ENCODE peak calls at places on chromosomes 13 and 19, in eight cellular contexts. G, R, D, P, K, V, O and J are unnamed samples. For H3K4me1, the result is how much of the 10 kb centered on the place peaks cover.

GRCh38 chr13:99299545-99300341 is 7.5 kb downstream of the GPR183 start:
- DNase-seq in G (no peak), R (no peak), D (no peak), P (no peak), K (no peak), V (no peak), O (no peak), J (no peak)

GRCh38 chr13:97982286-97982685 is 28.8 kb downstream of the IPO5 start:
- DNase-seq in G (no peak), R (no peak), D (peak), P (no peak), K (no peak), V (no peak), O (no peak), J (no peak)

GRCh38 chr13:108834193-108834592 is 204.8 kb downstream of the MYO16 start:
- DNase-seq in G (no peak), R (no peak), D (peak), P (no peak), K (no peak), V (no peak), O (no peak), J (no peak)

GRCh38 chr19:43774103-43774939 is 6.5 kb downstream of the KCNN4 start:
- DNase-seq in G (peak), R (peak), D (peak), P (no peak), K (peak), V (peak), O (no peak), J (no peak)

GRCh38 chr13:75425216-75426009 is 56.6 kb downstream of the TBC1D4 start:
- DNase-seq in G (no peak), R (no peak), D (no peak), P (no peak), K (no peak), V (no peak), O (no peak), J (no peak)

GRCh38 chr13:61954092-61954491 is 538.4 kb upstream of the PCDH20 start:
- DNase-seq in G (no peak), R (no peak), D (peak), P (no peak), K (no peak), V (no peak), O (no peak), J (no peak)

GRCh38 chr19:18155095-18156087 is 2.4 kb downstream of the PIK3R2 start:
- DNase-seq in G (no peak), R (no peak), D (no peak), P (no peak), K (no peak), V (peak), O (no peak), J (no peak)

GRCh38 chr13:42048625-42049453 is at the start of gene DGKH:
- DNase-seq in G (peak), R (peak), D (peak), P (peak), K (peak), V (peak), O (peak), J (no peak)

GRCh38 chr19:39871362-39871761 is 25.2 kb upstream of the FBL start:
- DNase-seq in G (no peak), R (no peak), D (no peak), P (no peak), K (no peak), V (no peak), O (no peak), J (no peak)

GRCh38 chr19:1650627-1651009 is 1.8 kb downstream of the TCF3 start:
- DNase-seq in G (no peak), R (no peak), D (peak), P (no peak), K (no peak), V (no peak), O (no peak), J (no peak)

GRCh38 chr13:98571955-98572662 is 4.8 kb downstream of the STK24 start:
- DNase-seq in G (peak), R (no peak), D (peak), P (no peak), K (no peak), V (no peak), O (no peak), J (no peak)

GRCh38 chr13:42820450-42820849 is 39.1 kb downstream of the FAM216B start:
- DNase-seq in G (no peak), R (no peak), D (no peak), P (no peak), K (no peak), V (no peak), O (no peak), J (no peak)

GRCh38 chr19:19651076-19651475 is 7.6 kb upstream of the GMIP start:
- DNase-seq in G (no peak), R (no peak), D (no peak), P (no peak), K (no peak), V (no peak), O (no peak), J (no peak)

GRCh38 chr19:296476-297225 is 5.4 kb upstream of the PLPP2 start:
- DNase-seq in G (no peak), R (no peak), D (no peak), P (peak), K (peak), V (peak), O (no peak), J (no peak)

GRCh38 chr13:38777347-38778107 is 90.7 kb downstream of the FREM2 start:
- DNase-seq in G (no peak), R (no peak), D (no peak), P (no peak), K (no peak), V (no peak), O (no peak), J (no peak)

GRCh38 chr19:18776288-18776594 is 14.9 kb downstream of the COMP start:
- DNase-seq in G (peak), R (no peak), D (peak), P (no peak), K (no peak), V (peak), O (no peak), J (no peak)

GRCh38 chr13:70390064-70390463 is 281.8 kb upstream of the KLHL1 start:
- DNase-seq in G (no peak), R (no peak), D (no peak), P (no peak), K (no peak), V (no peak), O (no peak), J (no peak)

GRCh38 chr19:39996811-39997594 is at the start of gene ZNF546:
- DNase-seq in G (peak), R (peak), D (peak), P (peak), K (peak), V (peak), O (peak), J (peak)

GRCh38 chr13:94196426-94196825 is 283.1 kb downstream of the DCT start:
- DNase-seq in G (no peak), R (no peak), D (no peak), P (no peak), K (no peak), V (no peak), O (no peak), J (no peak)

GRCh38 chr13:103386341-103386740 is 320.1 kb upstream of the SLC10A2 start:
- DNase-seq in G (no peak), R (no peak), D (no peak), P (no peak), K (peak), V (peak), O (no peak), J (no peak)

GRCh38 chr19:2537544-2537943 is 61.6 kb downstream of the GADD45B start:
- DNase-seq in G (no peak), R (no peak), D (no peak), P (no peak), K (no peak), V (no peak), O (no peak), J (no peak)

GRCh38 chr13:98647121-98647520 is 70.2 kb upstream of the STK24 start:
- DNase-seq in G (no peak), R (no peak), D (no peak), P (no peak), K (no peak), V (no peak), O (no peak), J (no peak)

GRCh38 chr19:37594982-37595382 is 306 bp downstream of the ZNF540 start:
- DNase-seq in G (peak), R (peak), D (peak), P (peak), K (peak), V (peak), O (peak), J (peak)

GRCh38 chr13:53250272-53250875 is 221.8 kb downstream of the OLFM4 start:
- DNase-seq in G (peak), R (peak), D (peak), P (no peak), K (peak), V (peak), O (no peak), J (no peak)

GRCh38 chr19:46972301-46972700 is 47.3 kb upstream of the NPAS1 start:
- DNase-seq in G (no peak), R (no peak), D (no peak), P (no peak), K (no peak), V (peak), O (no peak), J (no peak)

GRCh38 chr19:32388393-32388724 is 17.2 kb upstream of the DPY19L3 start:
- DNase-seq in G (no peak), R (no peak), D (no peak), P (no peak), K (no peak), V (no peak), O (no peak), J (peak)

GRCh38 chr19:55563261-55563690 is 17.4 kb downstream of the ZNF579 start:
- DNase-seq in G (no peak), R (no peak), D (no peak), P (no peak), K (peak), V (no peak), O (no peak), J (no peak)
- TF ChIP-seq POLR2A in G (no peak), R (no peak), D (no peak), P (no peak), K (peak), V (no peak), O (no peak), J (no peak)

GRCh38 chr13:91805605-91806004 is 407.2 kb downstream of the GPC5 start:
- DNase-seq in G (no peak), R (no peak), D (no peak), P (no peak), K (no peak), V (no peak), O (no peak), J (no peak)
- H3K27ac ChIP-seq in G (no peak), R (no peak), D (no peak), P (peak), K (no peak), V (no peak), O (no peak), J (no peak)

DNA sequence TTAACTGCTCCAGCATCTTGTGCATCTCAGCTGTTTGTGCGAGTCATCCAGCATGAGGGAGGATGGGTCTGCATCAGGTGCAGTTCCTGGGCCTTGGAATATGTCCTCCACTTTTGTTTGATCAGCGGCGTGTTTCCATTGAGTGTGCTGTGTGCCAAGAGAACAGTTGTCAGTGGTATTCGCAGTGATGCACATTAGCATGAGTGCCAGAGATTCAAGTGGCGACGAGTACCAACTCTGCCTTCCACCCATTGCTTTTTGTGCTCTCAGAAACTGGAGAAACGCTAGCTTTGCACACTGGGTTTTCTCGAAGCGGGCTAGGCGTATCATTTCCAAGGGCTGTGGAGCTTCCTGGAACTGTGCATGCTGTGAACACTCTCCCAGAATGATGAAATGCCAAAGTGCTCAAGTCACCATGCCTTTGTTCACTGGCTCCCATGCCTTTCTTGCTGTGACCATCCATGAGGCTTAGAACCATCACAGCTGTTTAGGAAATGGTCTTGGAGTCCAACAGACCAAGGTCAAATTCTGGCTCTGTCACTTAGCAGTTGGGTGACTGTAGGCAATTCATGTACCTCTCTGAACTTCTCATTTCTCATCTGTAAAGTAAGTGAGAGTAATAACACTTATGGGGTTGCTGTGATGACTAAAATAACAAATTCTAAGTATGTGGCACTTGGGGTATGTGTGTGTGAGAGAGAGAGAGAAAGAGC is 18.4 kb downstream of the LRCH1 start:
- DNase-seq in G (no peak), R (no peak), D (peak), P (no peak), K (no peak), V (no peak), O (no peak), J (no peak)
- H3K4me1 ChIP-seq in G (under half), R (under half), D (under half), P (under half), K (under half), V (under half), O (under half), J (half or more)

DNA sequence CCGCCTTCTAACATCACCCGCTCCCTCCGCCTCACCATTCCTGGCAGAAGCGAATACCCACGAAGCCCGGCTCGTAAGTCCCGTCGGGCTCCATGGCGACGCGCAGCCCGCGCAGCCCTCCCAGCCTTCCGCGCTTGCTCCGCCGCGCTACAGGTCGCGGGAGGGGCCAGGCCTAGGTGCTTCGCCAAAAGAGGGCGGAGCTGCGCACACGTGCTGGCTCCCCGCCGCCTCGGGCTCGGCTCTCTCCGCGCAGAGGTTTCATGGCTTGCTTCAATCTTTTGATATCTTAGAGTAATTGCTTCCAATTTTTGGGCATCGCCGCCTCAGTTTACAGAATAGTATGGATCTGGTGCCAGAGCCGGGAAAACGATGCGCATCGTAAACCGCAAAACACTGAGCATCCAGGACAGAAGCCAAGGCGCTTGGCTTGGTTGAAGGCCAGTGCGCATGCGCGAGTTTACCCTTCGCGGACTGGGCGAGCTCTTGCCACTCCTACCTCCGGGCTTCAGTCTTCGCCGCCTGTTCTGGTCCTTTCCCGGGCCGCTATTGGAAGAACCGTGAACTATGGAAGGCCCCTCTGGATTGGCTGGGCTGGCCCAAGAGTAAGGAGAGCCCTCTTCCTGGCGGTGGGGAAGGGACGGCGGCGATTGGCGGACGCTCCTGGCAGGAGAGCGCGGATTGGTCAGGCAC is at the start of gene POLR2I:
- DNase-seq in G (peak), R (peak), D (peak), P (peak), K (peak), V (peak), O (peak), J (peak)
- TF ChIP-seq POLR2A in G (peak), R (peak), D (peak), P (peak), K (no peak), V (peak), O (peak), J (peak)